ENCODE peak calls at places on chromosomes 2 and 18, in eight cellular contexts. A, Z, G, K, I, F, J and S are unnamed samples.

GRCh38 chr2:45871025-45871424 is 219.6 kb downstream of the PRKCE start:
- DNase-seq in A (no peak), Z (no peak), G (no peak), K (no peak), I (no peak), F (no peak), J (no peak), S (no peak)

GRCh38 chr2:188746727-188747126 is 227.4 kb upstream of the COL3A1 start:
- DNase-seq in A (no peak), Z (peak; percentile 52), G (no peak), K (peak; percentile 55), I (no peak), F (no peak), J (no peak), S (no peak)

GRCh38 chr18:23283933-23284430 is 148.7 kb downstream of the CABLES1 start:
- DNase-seq in A (no peak), Z (peak; percentile 45), G (no peak), K (peak; percentile 93), I (no peak), F (peak; percentile 60), J (no peak), S (no peak)

GRCh38 chr18:11165952-11166351 is 16.6 kb upstream of the PIEZO2 start:
- DNase-seq in A (no peak), Z (no peak), G (no peak), K (no peak), I (no peak), F (no peak), J (no peak), S (no peak)

GRCh38 chr2:186702499-186702898 is 8.6 kb downstream of the FAM171B start:
- DNase-seq in A (no peak), Z (no peak), G (no peak), K (no peak), I (no peak), F (no peak), J (no peak), S (no peak)

GRCh38 chr2:86223098-86223681 is 23.9 kb downstream of the MRPL35 start:
- DNase-seq in A (peak; percentile 66), Z (peak; percentile 53), G (no peak), K (peak; percentile 10), I (peak; percentile 78), F (no peak), J (peak; percentile 88), S (no peak)

GRCh38 chr18:34915046-34915445 is 126.2 kb upstream of the MAPRE2 start:
- DNase-seq in A (no peak), Z (no peak), G (no peak), K (no peak), I (no peak), F (no peak), J (no peak), S (no peak)

GRCh38 chr2:218744615-218745014 is 34.0 kb downstream of the TTLL4 start:
- DNase-seq in A (no peak), Z (no peak), G (no peak), K (no peak), I (no peak), F (no peak), J (no peak), S (no peak)

GRCh38 chr18:73531601-73532000 is 616.0 kb downstream of the FBXO15 start:
- DNase-seq in A (no peak), Z (no peak), G (no peak), K (no peak), I (no peak), F (no peak), J (no peak), S (no peak)

GRCh38 chr2:235551965-235552364 is 58.1 kb downstream of the AGAP1 start:
- DNase-seq in A (peak; percentile 70), Z (peak; percentile 56), G (no peak), K (peak; percentile 61), I (peak; percentile 65), F (no peak), J (no peak), S (no peak)

GRCh38 chr2:218145124-218145523 is 19.3 kb downstream of the CXCR2 start:
- DNase-seq in A (no peak), Z (no peak), G (no peak), K (no peak), I (peak; percentile 47), F (no peak), J (peak; percentile 83), S (no peak)

GRCh38 chr2:201964631-201965206 is 68.9 kb upstream of the FZD7 start:
- DNase-seq in A (no peak), Z (peak; percentile 74), G (no peak), K (no peak), I (no peak), F (peak; percentile 10), J (no peak), S (no peak)

GRCh38 chr2:191566347-191566746 is 111.6 kb upstream of the NABP1 start:
- DNase-seq in A (peak; percentile 85), Z (peak; percentile 49), G (peak; percentile 61), K (peak; percentile 65), I (peak; percentile 43), F (peak; percentile 77), J (no peak), S (peak; percentile 62)

GRCh38 chr2:172404824-172405223 is 22.6 kb upstream of the ITGA6 start:
- DNase-seq in A (no peak), Z (peak; percentile 78), G (no peak), K (peak; percentile 75), I (no peak), F (no peak), J (no peak), S (no peak)

GRCh38 chr18:55501594-55502345 is 86.2 kb downstream of the TCF4 start:
- DNase-seq in A (no peak), Z (peak; percentile 50), G (no peak), K (peak; percentile 76), I (no peak), F (no peak), J (no peak), S (no peak)

GRCh38 chr18:31398191-31398590 is 21.6 kb downstream of the DSG4 start:
- DNase-seq in A (no peak), Z (no peak), G (no peak), K (no peak), I (no peak), F (no peak), J (no peak), S (no peak)

GRCh38 chr2:128375454-128375853 is 56.8 kb upstream of the HS6ST1 start:
- DNase-seq in A (no peak), Z (no peak), G (no peak), K (no peak), I (no peak), F (no peak), J (peak; percentile 77), S (no peak)

GRCh38 chr2:201362396-201362795 is 5.3 kb upstream of the FLACC1 start:
- DNase-seq in A (no peak), Z (peak; percentile 19), G (no peak), K (peak; percentile 74), I (no peak), F (no peak), J (no peak), S (no peak)

GRCh38 chr2:97662386-97662894 is 1.4 kb downstream of the ACTR1B start:
- DNase-seq in A (no peak), Z (no peak), G (no peak), K (no peak), I (no peak), F (no peak), J (no peak), S (no peak)

GRCh38 chr2:105686588-105686987 is 58.1 kb upstream of the NCK2 start:
- DNase-seq in A (no peak), Z (no peak), G (no peak), K (no peak), I (no peak), F (no peak), J (no peak), S (no peak)

GRCh38 chr18:28177828-28178635 is 1.1 kb upstream of the CDH2 start:
- DNase-seq in A (peak; percentile 89), Z (peak; percentile 70), G (no peak), K (peak; percentile 75), I (peak; percentile 83), F (peak; percentile 3), J (no peak), S (no peak)

GRCh38 chr2:105373895-105374401 is 24.9 kb downstream of the FHL2 start:
- DNase-seq in A (no peak), Z (no peak), G (no peak), K (no peak), I (no peak), F (no peak), J (no peak), S (no peak)

GRCh38 chr2:72883356-72883962 is 3.7 kb upstream of the SPR start:
- DNase-seq in A (peak; percentile 89), Z (peak; percentile 49), G (no peak), K (peak; percentile 42), I (peak; percentile 55), F (peak; percentile 44), J (peak; percentile 70), S (no peak)

GRCh38 chr2:174617120-174617519 is 19.5 kb upstream of the WIPF1 start:
- DNase-seq in A (no peak), Z (no peak), G (no peak), K (no peak), I (no peak), F (peak; percentile 27), J (no peak), S (no peak)

GRCh38 chr2:150548527-150548926 is 61.1 kb upstream of the RND3 start:
- DNase-seq in A (peak; percentile 47), Z (peak; percentile 25), G (no peak), K (peak; percentile 47), I (no peak), F (no peak), J (no peak), S (no peak)

GRCh38 chr2:191349990-191350389 is 104.8 kb downstream of the MYO1B start:
- DNase-seq in A (no peak), Z (no peak), G (no peak), K (no peak), I (no peak), F (no peak), J (no peak), S (no peak)

GRCh38 chr2:8999047-8999446 is 4.4 kb downstream of the MBOAT2 start:
- DNase-seq in A (no peak), Z (no peak), G (no peak), K (peak; percentile 6), I (no peak), F (no peak), J (no peak), S (no peak)